ENCODE peak calls at places on chromosomes 6 and 20, in nine cellular contexts. H is fibroblast of lung, N is GM23338, T is PC-9, P is endothelial cell of umbilical vein, X is PC-3, R is SK-N-SH, B is OCI-LY7, S is hepatocyte. U is an unnamed sample.

GRCh38 chr6:26016326-26017275 is 54.0 kb downstream of the TRIM38 start:
- DNase-seq in N (no peak), R (no peak), P (peak; percentile 18), T (no peak), S (no peak), X (no peak), B (no peak), H (peak; percentile 48), U (no peak)

GRCh38 chr6:60695232-60695631 is 1590.8 kb downstream of the KHDRBS2 start:
- DNase-seq in P (no peak), N (no peak), R (no peak), B (no peak), T (no peak), S (no peak), X (no peak), H (no peak), U (no peak)

GRCh38 chr6:6577736-6578135 is 10.8 kb upstream of the LY86 start:
- DNase-seq in S (no peak), N (no peak), T (no peak), P (no peak), R (no peak), B (no peak), X (peak; percentile 26), H (no peak), U (no peak)

GRCh38 chr6:148002067-148002466 is 340.6 kb upstream of the SASH1 start:
- DNase-seq in H (no peak), B (no peak), N (no peak), X (no peak), P (no peak), T (no peak), S (no peak), R (no peak), U (no peak)

GRCh38 chr6:56101141-56101553 is 146.2 kb downstream of the COL21A1 start:
- DNase-seq in N (no peak), S (peak; percentile 7), R (no peak), H (peak; percentile 96), B (no peak), X (peak; percentile 95), P (no peak), T (peak; percentile 37), U (peak; percentile 88)

GRCh38 chr6:56570434-56571359 is 72.0 kb downstream of the DST start:
- DNase-seq in R (peak; percentile 33), B (peak; percentile 47), P (peak; percentile 52), H (peak; percentile 28), N (peak; percentile 51), X (peak; percentile 60), T (no peak), S (peak; percentile 30), U (no peak)

GRCh38 chr20:36644032-36644712 is 1.8 kb downstream of the SLA2 start:
- DNase-seq in X (no peak), N (no peak), B (peak; percentile 69), P (no peak), H (no peak), T (no peak), S (no peak), R (no peak), U (no peak)

GRCh38 chr6:6798430-6798829 is 209.9 kb downstream of the LY86 start:
- DNase-seq in S (no peak), X (no peak), H (no peak), T (no peak), B (no peak), P (no peak), N (no peak), R (no peak), U (no peak)

GRCh38 chr20:34753706-34754461 is 49.7 kb downstream of the TP53INP2 start:
- DNase-seq in T (no peak), H (peak; percentile 14), X (no peak), S (no peak), N (peak; percentile 39), B (no peak), R (no peak), P (no peak), U (no peak)

GRCh38 chr6:36963451-36964290 is 9.1 kb downstream of the PI16 start:
- DNase-seq in H (no peak), B (peak; percentile 78), N (peak; percentile 35), P (no peak), T (peak; percentile 56), R (no peak), X (no peak), S (no peak), U (peak; percentile 81)

GRCh38 chr6:11212625-11213024 is 19.8 kb downstream of the NEDD9 start:
- DNase-seq in X (peak; percentile 77), R (no peak), T (peak; percentile 67), N (no peak), P (peak; percentile 71), B (no peak), H (peak; percentile 83), S (no peak), U (peak; percentile 88)

GRCh38 chr20:23629017-23629541 is 8.7 kb downstream of the CST3 start:
- DNase-seq in B (no peak), T (peak; percentile 84), H (peak; percentile 81), X (peak; percentile 94), N (no peak), P (peak; percentile 86), R (no peak), S (peak; percentile 89), U (peak; percentile 94)

GRCh38 chr6:7993952-7994351 is 70.2 kb downstream of the BLOC1S5 start:
- DNase-seq in H (no peak), R (no peak), N (peak; percentile 58), T (no peak), P (no peak), B (peak; percentile 48), X (peak; percentile 27), S (no peak), U (no peak)

GRCh38 chr6:83592770-83593394 is 80.5 kb downstream of the PRSS35 start:
- DNase-seq in S (peak; percentile 47), P (peak; percentile 13), N (peak; percentile 77), R (peak; percentile 22), B (peak; percentile 19), X (peak; percentile 38), T (no peak), H (peak; percentile 3), U (no peak)

GRCh38 chr6:167932468-167933276 is 64.8 kb upstream of the KIF25 start:
- DNase-seq in S (peak; percentile 56), H (no peak), T (no peak), R (no peak), X (no peak), N (no peak), P (peak; percentile 2), B (no peak), U (no peak)

GRCh38 chr6:90202156-90202555 is 94.5 kb downstream of the BACH2 start:
- DNase-seq in X (no peak), T (no peak), S (no peak), N (no peak), P (no peak), R (no peak), B (no peak), H (no peak), U (no peak)
- H4K20me1 ChIP-seq in X (no peaks in the 10 kb centered on the region), T (no peaks in the 10 kb centered on the region), S (no peaks in the 10 kb centered on the region), N (no peaks in the 10 kb centered on the region), P (no peaks in the 10 kb centered on the region), R (no peaks in the 10 kb centered on the region), B (no peaks in the 10 kb centered on the region), H (no peaks in the 10 kb centered on the region), U (no peaks in the 10 kb centered on the region)

DNA sequence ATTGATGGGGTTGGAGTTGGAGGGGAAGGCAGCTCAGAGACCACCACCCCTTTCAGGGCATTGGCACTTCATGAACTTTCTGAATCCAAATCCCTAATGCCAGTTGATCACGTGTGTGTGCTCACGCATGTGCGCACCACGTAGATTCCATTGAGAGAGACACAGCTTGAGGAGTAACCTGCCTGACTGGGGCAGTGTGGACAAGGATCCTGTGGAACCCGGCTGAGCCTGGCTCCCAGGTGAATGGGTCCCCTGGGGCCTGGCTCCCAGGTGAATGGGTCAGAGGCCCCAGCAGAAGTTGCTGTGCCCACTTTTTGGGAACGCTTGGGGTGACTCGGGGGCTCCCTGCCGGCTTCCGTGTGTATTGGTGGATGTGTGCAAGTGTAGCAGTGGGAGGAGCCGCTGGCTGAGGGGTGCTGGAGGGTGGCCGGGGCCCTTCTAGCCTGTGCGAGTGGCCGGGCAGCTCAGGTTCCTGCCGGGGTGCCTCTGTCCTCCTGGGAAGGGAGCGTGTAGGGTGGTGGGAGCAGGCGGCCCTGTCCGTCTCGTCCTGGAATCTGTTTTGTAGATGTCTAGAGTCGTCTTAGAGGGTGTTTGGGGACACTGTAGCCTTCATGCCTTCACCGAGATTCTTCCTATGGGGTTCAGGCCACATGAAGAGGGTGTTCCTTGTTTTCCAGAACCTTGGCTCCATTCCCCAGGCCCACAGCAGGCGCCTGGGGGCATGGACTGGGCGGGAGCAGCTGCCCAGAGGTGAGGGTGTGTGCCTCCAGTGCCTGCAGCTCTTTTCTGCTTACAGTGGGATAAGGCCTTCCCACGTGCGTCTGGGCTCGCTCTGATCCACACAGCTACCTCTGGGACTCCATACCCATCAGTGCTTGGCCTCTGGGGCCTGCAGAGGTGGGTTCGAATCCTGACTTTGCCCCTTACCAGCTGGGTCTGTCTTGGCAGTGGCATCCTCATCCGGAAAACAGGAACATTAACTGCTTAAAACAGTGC is 3.2 kb downstream of the RBM38 start:
- DNase-seq in N (no peak), P (no peak), B (no peak), R (no peak), S (no peak), H (no peak), T (no peak), X (no peak), U (peak; percentile 79)
- H4K20me1 ChIP-seq in N (peaks cover 23% of the 10 kb centered on the region), P (no peaks in the 10 kb centered on the region), B (peaks cover 22% of the 10 kb centered on the region), R (no peaks in the 10 kb centered on the region), S (no peaks in the 10 kb centered on the region), H (no peaks in the 10 kb centered on the region), T (peaks cover 7% of the 10 kb centered on the region), X (peaks cover 8% of the 10 kb centered on the region), U (peaks cover 3% of the 10 kb centered on the region)

GRCh38 chr20:58665606-58666005 is 14.5 kb downstream of the STX16 start:
- DNase-seq in P (no peak), S (no peak), N (no peak), T (no peak), R (no peak), X (no peak), H (peak; percentile 66), B (no peak), U (no peak)
- H4K20me1 ChIP-seq in P (no peaks in the 10 kb centered on the region), S (peaks cover 40% of the 10 kb centered on the region), N (no peaks in the 10 kb centered on the region), T (peaks cover 69% of the 10 kb centered on the region), R (peaks cover 3% of the 10 kb centered on the region), X (peaks cover 12% of the 10 kb centered on the region), H (no peaks in the 10 kb centered on the region), B (peaks cover 68% of the 10 kb centered on the region), U (peaks cover 4% of the 10 kb centered on the region)

DNA sequence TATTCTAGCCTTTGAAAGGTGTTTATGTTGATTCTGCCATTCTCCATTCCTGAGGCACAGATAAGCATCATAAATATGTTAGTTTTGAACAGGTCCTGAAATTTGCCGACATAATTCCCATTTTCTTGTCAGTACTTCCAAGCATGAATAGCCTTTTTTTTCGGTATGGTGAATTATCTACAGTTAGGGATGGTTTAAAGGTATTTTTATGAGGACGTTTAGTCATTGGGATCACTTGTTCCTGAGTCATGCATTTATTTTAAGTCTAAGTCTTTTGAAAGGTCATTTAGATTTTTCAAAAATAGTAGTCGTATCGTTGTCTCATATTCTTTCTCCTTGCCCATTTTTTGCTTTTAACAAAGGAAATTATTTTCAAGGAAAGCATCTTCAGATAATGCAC is 98.7 kb downstream of the PHACTR3 start:
- DNase-seq in N (no peak), X (peak; percentile 31), S (no peak), R (no peak), H (no peak), B (no peak), P (no peak), T (no peak), U (no peak)
- H4K20me1 ChIP-seq in N (no peaks in the 10 kb centered on the region), X (no peaks in the 10 kb centered on the region), S (no peaks in the 10 kb centered on the region), R (no peaks in the 10 kb centered on the region), H (no peaks in the 10 kb centered on the region), B (no peaks in the 10 kb centered on the region), P (no peaks in the 10 kb centered on the region), T (no peaks in the 10 kb centered on the region), U (no peaks in the 10 kb centered on the region)

GRCh38 chr20:62852841-62853240 is 8.8 kb downstream of the TCFL5 start:
- DNase-seq in N (no peak), P (no peak), X (no peak), S (no peak), T (no peak), H (no peak), R (no peak), B (no peak), U (no peak)
- H4K20me1 ChIP-seq in N (peaks cover 7% of the 10 kb centered on the region), P (no peaks in the 10 kb centered on the region), X (peaks cover 12% of the 10 kb centered on the region), S (no peaks in the 10 kb centered on the region), T (no peaks in the 10 kb centered on the region), H (no peaks in the 10 kb centered on the region), R (no peaks in the 10 kb centered on the region), B (no peaks in the 10 kb centered on the region), U (no peaks in the 10 kb centered on the region)

U was measured in osteoblast.